ENCODE peak calls at places on chromosome 1, in eight cellular contexts. I, Y, L, V, C, U, K and H are unnamed samples.

GRCh38 chr1:214422137-214422671 is 129.2 kb downstream of the PTPN14 start:
- DNase-seq in I (no peak), Y (peak), L (no peak), V (no peak), C (peak), U (no peak), K (no peak), H (peak)

GRCh38 chr1:206551985-206552325 is 44.6 kb downstream of the RASSF5 start:
- DNase-seq in I (no peak), Y (no peak), L (no peak), V (no peak), C (no peak), U (no peak), K (no peak), H (no peak)

GRCh38 chr1:60904079-60904852 is 178.1 kb upstream of the NFIA start:
- DNase-seq in I (no peak), Y (no peak), L (no peak), V (no peak), C (peak), U (peak), K (peak), H (peak)

GRCh38 chr1:228400692-228401454 is 5.8 kb downstream of the TRIM11 start:
- DNase-seq in I (no peak), Y (no peak), L (no peak), V (peak), C (no peak), U (no peak), K (no peak), H (no peak)

GRCh38 chr1:100921110-100921706 is 25.3 kb downstream of the SLC30A7 start:
- DNase-seq in I (peak), Y (peak), L (peak), V (no peak), C (peak), U (no peak), K (no peak), H (peak)

GRCh38 chr1:151372411-151372934 is at the start of gene SELENBP1:
- DNase-seq in I (no peak), Y (peak), L (no peak), V (peak), C (peak), U (peak), K (peak), H (peak)

GRCh38 chr1:10835423-10836421 is 39.3 kb upstream of the CASZ1 start:
- DNase-seq in I (no peak), Y (peak), L (no peak), V (no peak), C (peak), U (peak), K (peak), H (peak)

GRCh38 chr1:27124405-27124804 is 30.5 kb downstream of the SLC9A1 start:
- DNase-seq in I (no peak), Y (no peak), L (no peak), V (no peak), C (no peak), U (no peak), K (no peak), H (no peak)

GRCh38 chr1:96492236-96492635 is 229.3 kb upstream of the PTBP2 start:
- DNase-seq in I (no peak), Y (peak), L (no peak), V (no peak), C (no peak), U (no peak), K (no peak), H (no peak)

GRCh38 chr1:160416369-160416768 is 16.0 kb downstream of the VANGL2 start:
- DNase-seq in I (no peak), Y (peak), L (no peak), V (no peak), C (peak), U (no peak), K (no peak), H (peak)

GRCh38 chr1:2526824-2527552 is 592 bp upstream of the PANK4 start:
- DNase-seq in I (no peak), Y (peak), L (peak), V (no peak), C (peak), U (peak), K (peak), H (peak)

GRCh38 chr1:218299416-218299815 is 14.3 kb downstream of the RRP15 start:
- DNase-seq in I (peak), Y (peak), L (no peak), V (no peak), C (peak), U (no peak), K (no peak), H (peak)

GRCh38 chr1:199152676-199153075 is 513.8 kb downstream of the PTPRC start:
- DNase-seq in I (no peak), Y (no peak), L (no peak), V (no peak), C (no peak), U (no peak), K (no peak), H (no peak)

GRCh38 chr1:4061521-4062031 is 161.5 kb upstream of the C1orf174 start:
- DNase-seq in I (no peak), Y (no peak), L (no peak), V (no peak), C (no peak), U (no peak), K (no peak), H (no peak)

GRCh38 chr1:155003766-155004351 is 1.3 kb downstream of the ZBTB7B start:
- DNase-seq in I (no peak), Y (peak), L (no peak), V (no peak), C (peak), U (peak), K (peak), H (no peak)

GRCh38 chr1:221708076-221708571 is 33.8 kb downstream of the DUSP10 start:
- DNase-seq in I (no peak), Y (no peak), L (peak), V (no peak), C (no peak), U (no peak), K (no peak), H (no peak)

GRCh38 chr1:11426617-11427016 is 52.3 kb upstream of the DISP3 start:
- DNase-seq in I (no peak), Y (no peak), L (no peak), V (no peak), C (no peak), U (no peak), K (no peak), H (no peak)

GRCh38 chr1:5734414-5734813 is 257.8 kb downstream of the NPHP4 start:
- DNase-seq in I (no peak), Y (no peak), L (no peak), V (peak), C (no peak), U (no peak), K (no peak), H (no peak)

GRCh38 chr1:165496493-165496892 is 47.3 kb upstream of the LRRC52 start:
- DNase-seq in I (no peak), Y (no peak), L (no peak), V (no peak), C (no peak), U (no peak), K (no peak), H (no peak)

GRCh38 chr1:30425046-30425445 is 298.3 kb downstream of the MATN1 start:
- DNase-seq in I (no peak), Y (no peak), L (no peak), V (peak), C (no peak), U (no peak), K (no peak), H (peak)

GRCh38 chr1:234091065-234091401 is 186.6 kb downstream of the SLC35F3 start:
- DNase-seq in I (no peak), Y (no peak), L (no peak), V (no peak), C (no peak), U (no peak), K (no peak), H (no peak)

GRCh38 chr1:100443739-100444571 is 91.6 kb downstream of the CDC14A start:
- DNase-seq in I (no peak), Y (peak), L (peak), V (no peak), C (peak), U (no peak), K (no peak), H (no peak)

GRCh38 chr1:33365560-33365997 is 44.7 kb upstream of the A3GALT2 start:
- DNase-seq in I (no peak), Y (peak), L (no peak), V (no peak), C (no peak), U (peak), K (peak), H (no peak)

GRCh38 chr1:31762323-31762722 is 1.8 kb downstream of the ADGRB2 start:
- DNase-seq in I (no peak), Y (no peak), L (no peak), V (no peak), C (no peak), U (no peak), K (no peak), H (no peak)

GRCh38 chr1:68969430-68969829 is 472.5 kb upstream of the DEPDC1 start:
- DNase-seq in I (no peak), Y (no peak), L (no peak), V (no peak), C (no peak), U (no peak), K (no peak), H (no peak)

GRCh38 chr1:228256626-228257375 is 49.0 kb downstream of the OBSCN start:
- DNase-seq in I (no peak), Y (no peak), L (no peak), V (no peak), C (no peak), U (no peak), K (no peak), H (no peak)

GRCh38 chr1:207424570-207425131 is 29.5 kb upstream of the CR2 start:
- DNase-seq in I (no peak), Y (no peak), L (no peak), V (no peak), C (no peak), U (no peak), K (no peak), H (no peak)

GRCh38 chr1:5585256-5585655 is 407.0 kb downstream of the NPHP4 start:
- DNase-seq in I (no peak), Y (no peak), L (no peak), V (no peak), C (no peak), U (no peak), K (no peak), H (no peak)

GRCh38 chr1:218430802-218431201 is 85.7 kb downstream of the TGFB2 start:
- DNase-seq in I (no peak), Y (peak), L (no peak), V (no peak), C (no peak), U (no peak), K (no peak), H (no peak)

GRCh38 chr1:214739621-214740238 is 136.7 kb downstream of the CENPF start:
- DNase-seq in I (no peak), Y (peak), L (no peak), V (no peak), C (no peak), U (no peak), K (no peak), H (no peak)

GRCh38 chr1:220966874-220967631 is 87.8 kb downstream of the HLX start:
- DNase-seq in I (no peak), Y (peak), L (no peak), V (no peak), C (no peak), U (no peak), K (no peak), H (no peak)

GRCh38 chr1:223887724-223888428 is 42.1 kb upstream of the TP53BP2 start:
- DNase-seq in I (peak), Y (peak), L (no peak), V (no peak), C (peak), U (peak), K (no peak), H (peak)

GRCh38 chr1:205440121-205440475 is 15.7 kb downstream of the BLACAT1 start:
- DNase-seq in I (no peak), Y (no peak), L (no peak), V (no peak), C (no peak), U (no peak), K (no peak), H (no peak)
- H3K4me3 ChIP-seq in I (no peak), Y (no peak), L (no peak), V (no peak), C (no peak), U (no peak), K (no peak), H (no peak)

GRCh38 chr1:53957231-53957818 is 11.2 kb downstream of the LRRC42 start:
- DNase-seq in I (no peak), Y (peak), L (no peak), V (no peak), C (peak), U (no peak), K (no peak), H (peak)
- H3K4me3 ChIP-seq in I (no peak), Y (no peak), L (no peak), V (no peak), C (no peak), U (no peak), K (no peak), H (no peak)

DNA sequence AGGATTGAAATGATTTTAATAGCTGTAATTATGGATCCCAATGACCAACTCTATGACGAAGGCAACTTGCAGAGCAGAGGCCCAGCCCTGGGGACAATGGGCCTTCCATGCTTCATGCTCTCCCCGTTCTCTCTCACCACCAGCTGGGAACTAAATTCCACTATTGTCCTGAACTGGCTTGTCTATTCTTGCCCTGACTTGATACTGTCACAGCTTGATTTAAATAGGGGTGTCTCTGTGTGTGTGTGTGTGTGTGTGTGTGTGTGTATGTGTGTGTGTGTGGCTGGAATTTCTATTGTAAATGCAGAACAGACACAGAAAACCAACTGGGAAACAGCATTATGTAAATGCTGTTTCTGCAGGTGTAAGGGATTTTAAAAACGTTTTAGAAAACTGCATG is 57.0 kb downstream of the SLC22A15 start:
- DNase-seq in I (no peak), Y (no peak), L (no peak), V (no peak), C (no peak), U (no peak), K (no peak), H (peak)
- H3K4me3 ChIP-seq in I (no peak), Y (no peak), L (no peak), V (no peak), C (no peak), U (no peak), K (no peak), H (no peak)

GRCh38 chr1:19268445-19268844 is 16.8 kb downstream of the MRTO4 start:
- DNase-seq in I (no peak), Y (no peak), L (no peak), V (no peak), C (no peak), U (no peak), K (no peak), H (no peak)

GRCh38 chr1:19274636-19275035 is 13.9 kb downstream of the AKR7A3 start:
- DNase-seq in I (no peak), Y (no peak), L (no peak), V (no peak), C (no peak), U (no peak), K (no peak), H (no peak)

GRCh38 chr1:19273106-19273843 is 15.3 kb downstream of the AKR7A3 start:
- DNase-seq in I (no peak), Y (no peak), L (no peak), V (no peak), C (no peak), U (no peak), K (no peak), H (no peak)

GRCh38 chr1:19272064-19272463 is 16.5 kb downstream of the AKR7A3 start:
- DNase-seq in I (no peak), Y (no peak), L (no peak), V (no peak), C (no peak), U (no peak), K (no peak), H (no peak)
- H3K4me3 ChIP-seq in I (no peak), Y (no peak), L (no peak), V (no peak), C (no peak), U (no peak), K (no peak), H (no peak)

GRCh38 chr1:51423098-51423821 is 92.9 kb upstream of the TTC39A start:
- DNase-seq in I (no peak), Y (peak), L (no peak), V (no peak), C (no peak), U (no peak), K (no peak), H (peak)

GRCh38 chr1:51425273-51425672 is 93.8 kb downstream of the EPS15 start:
- DNase-seq in I (no peak), Y (no peak), L (no peak), V (no peak), C (no peak), U (no peak), K (no peak), H (no peak)

GRCh38 chr1:51421961-51422360 is 91.6 kb upstream of the TTC39A start:
- DNase-seq in I (no peak), Y (peak), L (no peak), V (no peak), C (peak), U (no peak), K (no peak), H (peak)

GRCh38 chr1:51420867-51421627 is 90.7 kb upstream of the TTC39A start:
- DNase-seq in I (no peak), Y (no peak), L (no peak), V (no peak), C (no peak), U (no peak), K (no peak), H (no peak)

DNA sequence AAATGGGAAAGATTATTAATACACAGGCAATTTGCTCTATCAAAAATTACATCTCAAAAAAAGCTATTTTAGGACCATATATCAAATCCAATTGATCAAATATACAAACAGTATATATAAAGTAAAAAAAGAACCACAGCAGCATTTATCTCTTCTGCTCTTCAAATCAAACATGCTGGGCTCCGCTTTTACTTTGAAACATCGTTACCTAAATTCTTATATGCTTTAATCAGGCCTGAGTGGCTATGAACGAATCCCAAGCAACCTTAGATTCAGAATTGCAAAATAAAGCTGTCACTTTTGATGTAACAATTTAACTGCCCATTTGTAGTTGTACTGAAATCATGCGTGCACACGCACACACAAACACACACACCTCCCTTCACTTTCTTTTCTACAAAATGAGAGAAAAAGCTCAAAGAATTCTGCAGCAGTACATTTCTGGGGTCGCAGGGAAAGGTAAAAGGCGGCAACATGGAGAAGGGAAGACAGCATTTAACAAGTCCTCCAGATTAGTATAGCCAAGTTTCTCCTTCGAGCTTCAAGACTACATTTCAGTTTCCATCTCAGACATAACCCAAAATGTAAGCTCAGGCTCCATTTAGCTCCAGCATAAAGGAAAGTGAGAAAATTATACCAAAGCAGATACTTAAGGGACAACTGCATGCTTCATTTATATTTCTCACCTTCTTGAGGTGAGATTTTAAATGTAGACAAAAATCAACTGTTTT is 92.2 kb upstream of the TTC39A start:
- DNase-seq in I (no peak), Y (no peak), L (no peak), V (no peak), C (no peak), U (no peak), K (no peak), H (no peak)
- H3K4me3 ChIP-seq in I (no peak), Y (peak), L (no peak), V (no peak), C (no peak), U (no peak), K (peak), H (no peak)

GRCh38 chr1:179591592-179592580 is at the start of gene TDRD5:
- DNase-seq in I (no peak), Y (no peak), L (no peak), V (peak), C (no peak), U (no peak), K (no peak), H (peak)
- H3K4me3 ChIP-seq in I (no peak), Y (no peak), L (no peak), V (no peak), C (no peak), U (no peak), K (no peak), H (no peak)

DNA sequence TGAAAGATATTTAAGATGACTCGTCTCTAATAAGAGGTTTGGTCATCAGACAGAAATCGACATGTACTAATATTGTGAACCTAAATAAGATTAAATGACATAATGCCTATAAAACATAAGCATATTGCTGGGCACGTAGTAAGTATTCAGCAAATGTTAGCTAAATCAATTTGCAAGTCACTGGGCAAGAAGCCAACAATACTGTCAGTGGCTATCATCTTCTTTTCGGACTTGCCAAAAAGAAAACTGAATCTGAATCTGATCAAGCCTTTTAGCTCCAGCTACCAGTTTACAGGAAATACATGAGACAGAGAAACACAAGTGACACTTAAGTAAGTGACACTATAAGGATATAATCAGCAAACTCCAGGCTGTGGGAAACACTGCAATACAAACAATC is 46.0 kb downstream of the RPL5 start:
- DNase-seq in I (no peak), Y (peak), L (no peak), V (no peak), C (no peak), U (no peak), K (no peak), H (no peak)
- H3K4me3 ChIP-seq in I (no peak), Y (no peak), L (no peak), V (no peak), C (no peak), U (no peak), K (no peak), H (no peak)

DNA sequence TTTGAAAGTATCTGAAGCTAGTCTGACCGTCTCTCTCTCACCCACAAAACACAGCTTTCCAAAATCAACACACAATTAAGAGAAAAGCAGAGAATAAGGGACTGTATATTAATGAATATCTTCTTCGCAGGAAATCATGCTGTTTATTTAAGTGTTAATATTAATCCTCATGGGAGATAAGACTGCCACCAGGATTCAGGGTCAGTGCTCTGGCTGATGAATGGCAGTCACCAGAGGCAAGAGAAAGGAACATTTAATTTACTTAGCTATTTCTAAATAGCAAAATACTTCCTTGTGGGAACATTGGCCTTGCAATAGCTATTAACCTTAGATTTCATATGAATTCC is 2.2 kb downstream of the SCYL3 start:
- DNase-seq in I (no peak), Y (no peak), L (no peak), V (no peak), C (no peak), U (no peak), K (no peak), H (no peak)
- H3K4me3 ChIP-seq in I (no peak), Y (no peak), L (peak), V (no peak), C (peak), U (no peak), K (no peak), H (peak)